ENCODE peak calls at places on chromosomes 2 and 18, in nine cellular contexts. J, P, U, Y, S, I, F, H and D are unnamed samples.

GRCh38 chr2:186716899-186717811 is 23.3 kb downstream of the FAM171B start:
- DNase-seq in J (no peak), P (no peak), U (no peak), Y (no peak), S (no peak), I (no peak), F (no peak), H (peak; percentile 56), D (no peak)

GRCh38 chr2:171230176-171230575 is 69.5 kb upstream of the TLK1 start:
- DNase-seq in J (no peak), P (no peak), U (no peak), Y (no peak), S (no peak), I (no peak), F (no peak), H (no peak), D (no peak)

GRCh38 chr2:42762823-42763804 is 821 bp downstream of the OXER1 start:
- DNase-seq in J (no peak), P (no peak), U (no peak), Y (no peak), S (no peak), I (no peak), F (no peak), H (no peak), D (no peak)

GRCh38 chr2:94870392-94871225 is 621 bp upstream of the TEKT4 start:
- DNase-seq in J (peak; percentile 62), P (no peak), U (no peak), Y (no peak), S (no peak), I (no peak), F (peak; percentile 67), H (peak; percentile 77), D (no peak)

GRCh38 chr2:232299084-232299483 is 79.5 kb upstream of the ALPP start:
- DNase-seq in J (no peak), P (no peak), U (no peak), Y (no peak), S (no peak), I (no peak), F (no peak), H (no peak), D (no peak)

GRCh38 chr2:63755216-63755615 is 86.5 kb upstream of the UGP2 start:
- DNase-seq in J (no peak), P (no peak), U (no peak), Y (no peak), S (no peak), I (no peak), F (no peak), H (no peak), D (no peak)

GRCh38 chr18:6553234-6553900 is 138.7 kb upstream of the L3MBTL4 start:
- DNase-seq in J (no peak), P (no peak), U (no peak), Y (no peak), S (no peak), I (no peak), F (no peak), H (no peak), D (no peak)

GRCh38 chr2:221555511-221555845 is 16.6 kb downstream of the EPHA4 start:
- DNase-seq in J (no peak), P (no peak), U (no peak), Y (no peak), S (no peak), I (no peak), F (no peak), H (peak; percentile 21), D (no peak)

GRCh38 chr2:162925595-162925994 is 87.0 kb upstream of the KCNH7 start:
- DNase-seq in J (no peak), P (no peak), U (no peak), Y (no peak), S (no peak), I (no peak), F (no peak), H (no peak), D (no peak)

GRCh38 chr2:237410949-237411635 is 2.9 kb downstream of the COL6A3 start:
- DNase-seq in J (no peak), P (no peak), U (peak; percentile 31), Y (no peak), S (no peak), I (no peak), F (no peak), H (no peak), D (no peak)

GRCh38 chr2:58845011-58845410 is 603.9 kb upstream of the FANCL start:
- DNase-seq in J (no peak), P (no peak), U (no peak), Y (no peak), S (no peak), I (no peak), F (no peak), H (no peak), D (no peak)

GRCh38 chr18:74898965-74899364 is 301.3 kb downstream of the ZNF407 start:
- DNase-seq in J (no peak), P (no peak), U (no peak), Y (peak; percentile 51), S (no peak), I (no peak), F (no peak), H (no peak), D (no peak)

GRCh38 chr2:68366083-68366560 is 1.0 kb downstream of the PLEK start:
- DNase-seq in J (no peak), P (no peak), U (no peak), Y (no peak), S (no peak), I (no peak), F (no peak), H (no peak), D (no peak)
- H3K4me1 ChIP-seq in J (no peaks in the 10 kb centered on the region), P (no peaks in the 10 kb centered on the region), U (no peaks in the 10 kb centered on the region), Y (no peaks in the 10 kb centered on the region), S (peaks cover 47% of the 10 kb centered on the region), I (no peaks in the 10 kb centered on the region), F (no peaks in the 10 kb centered on the region), H (no peaks in the 10 kb centered on the region), D (peaks cover 3% of the 10 kb centered on the region)

DNA sequence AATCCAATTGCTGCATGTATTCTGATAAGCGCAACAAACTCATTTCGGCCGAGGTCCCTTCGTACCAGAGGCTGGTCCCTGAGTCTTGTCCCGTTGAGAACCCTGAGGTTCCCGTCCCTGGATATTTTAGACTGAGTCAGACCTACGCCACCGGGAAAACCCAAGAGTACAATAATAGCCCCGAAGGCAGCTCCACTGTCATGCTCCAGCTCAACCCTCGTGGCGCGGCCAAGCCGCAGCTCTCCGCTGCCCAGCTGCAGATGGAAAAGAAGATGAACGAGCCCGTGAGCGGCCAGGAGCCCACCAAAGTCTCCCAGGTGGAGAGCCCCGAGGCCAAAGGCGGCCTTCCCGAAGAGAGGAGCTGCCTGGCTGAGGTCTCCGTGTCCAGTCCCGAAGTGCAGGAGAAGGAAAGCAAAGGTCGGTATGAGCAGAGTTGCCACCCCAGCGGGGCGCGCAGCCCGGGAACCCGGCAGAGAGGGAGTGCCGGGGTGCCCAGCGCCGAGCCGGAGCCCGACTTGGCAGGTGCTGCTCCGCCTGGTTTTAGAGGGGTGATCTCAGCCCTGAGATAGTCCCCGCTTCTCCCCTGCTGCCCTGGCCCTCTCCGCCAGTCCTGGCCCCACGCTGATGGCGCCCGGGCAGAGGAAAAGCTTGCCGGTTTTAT is 714 bp downstream of the HOXD10 start:
- DNase-seq in J (no peak), P (no peak), U (no peak), Y (no peak), S (no peak), I (no peak), F (peak; percentile 68), H (no peak), D (no peak)
- H3K27me3 ChIP-seq in J (peaks cover 100% of the 10 kb centered on the region), P (peaks cover 94% of the 10 kb centered on the region), U (peaks cover under 1% of the 10 kb centered on the region), Y (peaks cover 98% of the 10 kb centered on the region), S (peaks cover 24% of the 10 kb centered on the region), I (no peaks in the 10 kb centered on the region), F (peaks cover 99% of the 10 kb centered on the region), H (peaks cover 100% of the 10 kb centered on the region), D (peaks cover 68% of the 10 kb centered on the region)

DNA sequence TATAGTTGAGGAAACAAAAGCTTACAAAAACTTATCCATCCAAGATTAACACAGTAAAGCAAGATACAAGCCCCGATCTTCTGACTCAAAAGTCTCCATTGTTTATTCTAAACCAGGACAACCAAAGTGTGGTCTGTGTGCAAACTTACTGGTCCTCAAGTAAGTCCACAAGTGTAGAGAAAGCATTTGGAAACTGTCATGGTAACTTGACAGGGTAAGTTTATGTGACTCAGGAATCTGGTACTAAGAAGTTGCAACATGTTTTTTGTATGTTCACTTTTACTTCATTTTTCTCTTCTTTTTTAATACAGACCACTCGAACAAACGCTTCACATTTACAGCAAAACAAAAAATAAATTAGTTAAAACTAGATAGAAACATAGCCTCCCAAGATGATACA is 9.4 kb downstream of the MBD2 start:
- DNase-seq in J (no peak), P (no peak), U (no peak), Y (no peak), S (no peak), I (no peak), F (no peak), H (no peak), D (no peak)
- H3K27ac ChIP-seq in J (no peak overlapping the region), P (no peak overlapping the region), U (no peak overlapping the region), Y (no peak overlapping the region), S (no peak overlapping the region), I (no peak overlapping the region), F (no peak overlapping the region), H (no peak overlapping the region), D (no peak overlapping the region)

GRCh38 chr2:167342769-167343168 is 454.5 kb downstream of the XIRP2 start:
- DNase-seq in J (no peak), P (no peak), U (no peak), Y (peak; percentile 13), S (no peak), I (no peak), F (no peak), H (peak; percentile 58), D (no peak)

GRCh38 chr2:167336213-167336612 is 447.9 kb downstream of the XIRP2 start:
- DNase-seq in J (no peak), P (no peak), U (no peak), Y (no peak), S (no peak), I (no peak), F (no peak), H (peak; percentile 44), D (no peak)

GRCh38 chr2:167345559-167345958 is 457.3 kb downstream of the XIRP2 start:
- DNase-seq in J (no peak), P (no peak), U (no peak), Y (no peak), S (no peak), I (no peak), F (no peak), H (no peak), D (no peak)

GRCh38 chr2:167335627-167336026 is 447.3 kb downstream of the XIRP2 start:
- DNase-seq in J (no peak), P (no peak), U (no peak), Y (peak; percentile 59), S (no peak), I (no peak), F (no peak), H (no peak), D (no peak)

GRCh38 chr2:167340322-167340721 is 452.0 kb downstream of the XIRP2 start:
- DNase-seq in J (no peak), P (no peak), U (no peak), Y (no peak), S (no peak), I (no peak), F (no peak), H (no peak), D (no peak)
- H3K4me1 ChIP-seq in J (no peaks in the 10 kb centered on the region), P (no peaks in the 10 kb centered on the region), U (no peaks in the 10 kb centered on the region), Y (no peaks in the 10 kb centered on the region), S (no peaks in the 10 kb centered on the region), I (no peaks in the 10 kb centered on the region), F (no peaks in the 10 kb centered on the region), H (peaks cover 57% of the 10 kb centered on the region), D (no peaks in the 10 kb centered on the region)

GRCh38 chr18:62497171-62497783 is 25.5 kb upstream of the ZCCHC2 start:
- DNase-seq in J (no peak), P (no peak), U (no peak), Y (no peak), S (no peak), I (no peak), F (no peak), H (no peak), D (no peak)
- H3K27me3 ChIP-seq in J (no peaks in the 10 kb centered on the region), P (no peaks in the 10 kb centered on the region), U (no peaks in the 10 kb centered on the region), Y (no peaks in the 10 kb centered on the region), S (no peaks in the 10 kb centered on the region), I (no peaks in the 10 kb centered on the region), F (no peaks in the 10 kb centered on the region), H (no peaks in the 10 kb centered on the region), D (peaks cover 9% of the 10 kb centered on the region)